ENCODE peak calls at places on chromosomes 3 and 15, in five cellular contexts. P is AG04450, R is choroid plexus epithelial cell, Q is heart left ventricle, W is neural progenitor cell. S is an unnamed sample.

GRCh38 chr15:77816983-77817382 is 184.3 kb upstream of the LINGO1 start:
- DNase-seq in P (no peak), R (no peak), Q (no peak), W (peak), S (no peak)

GRCh38 chr15:65249641-65250040 is 37.0 kb downstream of the PARP16 start:
- DNase-seq in P (no peak), R (no peak), Q (no peak), W (no peak), S (no peak)

GRCh38 chr15:81410318-81410753 is 36.3 kb upstream of the TMC3 start:
- DNase-seq in P (peak), R (peak), Q (peak), W (peak), S (peak)

GRCh38 chr3:48897401-48898376 is 993 bp downstream of the SLC25A20 start:
- DNase-seq in P (no peak), R (peak), Q (no peak), W (no peak), S (peak)

GRCh38 chr15:23954931-23955330 is 267.8 kb upstream of the NDN start:
- DNase-seq in P (no peak), R (no peak), Q (no peak), W (no peak), S (no peak)

GRCh38 chr15:81492303-81492702 is 118.3 kb upstream of the TMC3 start:
- DNase-seq in P (no peak), R (no peak), Q (peak), W (no peak), S (peak)

GRCh38 chr3:51799879-51800757 is 21.1 kb upstream of the IQCF6 start:
- DNase-seq in P (peak), R (peak), Q (no peak), W (peak), S (peak)

GRCh38 chr15:75366163-75366562 is 2.2 kb downstream of the MAN2C1 start:
- DNase-seq in P (no peak), R (no peak), Q (no peak), W (no peak), S (no peak)

GRCh38 chr3:159128628-159129027 is 326.8 kb downstream of the MFSD1 start:
- DNase-seq in P (peak), R (peak), Q (no peak), W (no peak), S (peak)

GRCh38 chr15:38524156-38524555 is 40.5 kb downstream of the RASGRP1 start:
- DNase-seq in P (no peak), R (no peak), Q (no peak), W (no peak), S (peak)

GRCh38 chr3:185658943-185659342 is 72.8 kb downstream of the SENP2 start:
- DNase-seq in P (no peak), R (peak), Q (no peak), W (no peak), S (no peak)

GRCh38 chr15:61116830-61117229 is 112.3 kb downstream of the RORA start:
- DNase-seq in P (no peak), R (no peak), Q (no peak), W (peak), S (no peak)

GRCh38 chr15:45637552-45638033 is 2.8 kb downstream of the SQOR start:
- DNase-seq in P (peak), R (peak), Q (peak), W (no peak), S (peak)

GRCh38 chr3:13710251-13710650 is 161.3 kb downstream of the FBLN2 start:
- DNase-seq in P (no peak), R (no peak), Q (peak), W (no peak), S (no peak)

GRCh38 chr15:75620043-75620775 is 5.3 kb downstream of the SNUPN start:
- DNase-seq in P (no peak), R (peak), Q (peak), W (no peak), S (peak)

GRCh38 chr3:69866988-69867720 is 127.9 kb downstream of the MITF start:
- DNase-seq in P (no peak), R (peak), Q (no peak), W (no peak), S (peak)

GRCh38 chr15:57149196-57149595 is 227.1 kb upstream of the CGNL1 start:
- DNase-seq in P (no peak), R (peak), Q (no peak), W (no peak), S (peak)

GRCh38 chr15:57153140-57153539 is 223.2 kb upstream of the CGNL1 start:
- DNase-seq in P (no peak), R (peak), Q (no peak), W (no peak), S (peak)

GRCh38 chr15:57152666-57153065 is 223.6 kb upstream of the CGNL1 start:
- DNase-seq in P (no peak), R (peak), Q (no peak), W (no peak), S (no peak)

GRCh38 chr15:57150066-57150865 is 226.0 kb upstream of the CGNL1 start:
- DNase-seq in P (no peak), R (peak), Q (no peak), W (no peak), S (peak)

GRCh38 chr15:57152133-57152532 is 224.2 kb upstream of the CGNL1 start:
- DNase-seq in P (no peak), R (no peak), Q (no peak), W (no peak), S (no peak)
- H3K4me3 ChIP-seq in P (no peak), R (no peak), Q (no peak), W (no peak), S (no peak)

GRCh38 chr15:91320106-91320505 is 220.0 kb downstream of the SV2B start:
- DNase-seq in P (no peak), R (no peak), Q (no peak), W (no peak), S (no peak)

GRCh38 chr15:91319715-91320059 is 219.6 kb downstream of the SV2B start:
- DNase-seq in P (no peak), R (no peak), Q (no peak), W (no peak), S (no peak)

GRCh38 chr15:91318976-91319714 is 219.1 kb downstream of the SV2B start:
- DNase-seq in P (no peak), R (no peak), Q (no peak), W (no peak), S (no peak)

GRCh38 chr15:91311986-91312385 is 211.9 kb downstream of the SV2B start:
- DNase-seq in P (no peak), R (no peak), Q (no peak), W (no peak), S (no peak)

DNA sequence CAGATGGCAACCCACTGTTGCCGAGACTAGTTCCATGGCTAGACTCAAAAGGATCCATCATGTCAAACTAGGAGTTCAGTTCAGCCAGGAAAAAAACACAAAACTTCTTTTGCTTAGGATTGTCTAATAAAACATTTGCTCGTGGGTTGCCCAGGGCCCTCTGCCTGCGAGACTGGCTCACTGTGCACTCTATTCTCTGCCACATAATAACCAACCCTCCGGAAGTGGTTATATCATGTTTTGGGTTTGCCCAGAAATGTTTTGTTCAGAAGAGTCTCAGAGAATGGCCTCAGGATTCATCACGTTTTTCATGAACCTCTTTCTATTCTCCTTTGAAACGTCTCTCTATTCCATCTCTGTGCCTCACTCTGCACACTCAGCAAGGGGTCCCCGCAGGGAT is 216.1 kb downstream of the SV2B start:
- DNase-seq in P (no peak), R (no peak), Q (no peak), W (no peak), S (no peak)
- TF ChIP-seq CTCF in P (no peak), R (no peak), Q (no peak), W (no peak), S (no peak)

GRCh38 chr15:43270676-43271306 is 4.1 kb upstream of the TGM5 start:
- DNase-seq in P (no peak), R (no peak), Q (no peak), W (no peak), S (no peak)
- H3K4me3 ChIP-seq in P (no peak), R (no peak), Q (no peak), W (no peak), S (no peak)

DNA sequence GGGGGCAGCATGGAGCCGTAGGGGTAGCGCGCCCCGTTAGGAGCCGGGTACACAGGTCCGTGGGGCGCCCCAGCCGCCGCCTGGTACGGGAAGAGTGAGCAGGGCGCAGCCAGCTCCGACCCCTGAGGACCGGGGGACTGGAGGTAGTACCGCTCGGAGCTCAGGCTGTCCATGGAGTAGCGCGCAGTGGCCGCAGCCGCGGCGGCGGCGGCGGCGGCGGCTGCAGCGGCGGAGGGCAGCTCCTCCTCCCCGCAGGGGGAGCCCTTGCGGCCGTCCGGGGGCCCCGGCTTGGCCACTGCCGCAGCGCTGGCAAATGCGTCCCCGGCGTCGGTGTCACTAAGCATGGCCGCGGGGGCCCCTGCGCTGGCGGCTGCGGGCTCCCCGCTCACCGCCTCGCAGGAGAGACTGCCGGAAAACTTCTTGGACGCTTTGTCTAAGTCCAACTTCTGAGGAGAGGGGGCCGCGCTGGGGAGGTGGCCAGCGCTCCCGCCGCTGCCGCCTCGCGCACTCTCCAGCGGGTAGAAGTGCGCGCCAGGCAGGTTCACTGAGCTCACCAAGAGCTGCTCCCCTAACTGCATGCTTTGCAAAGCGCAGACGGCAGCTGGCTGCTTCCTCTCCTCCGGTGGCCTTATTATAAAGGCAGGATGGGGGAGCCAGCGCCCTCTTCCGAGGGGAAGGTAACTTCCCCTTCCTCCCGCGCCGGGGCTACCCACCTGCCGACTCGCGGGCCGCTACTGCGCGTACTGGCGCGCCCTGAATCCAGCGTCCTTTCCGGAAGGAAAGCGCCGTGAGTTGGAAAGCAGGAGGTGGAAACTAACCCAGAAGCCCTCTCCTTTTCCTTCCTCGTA is at the start of gene EOMES:
- DNase-seq in P (no peak), R (peak), Q (no peak), W (peak), S (peak)
- TF ChIP-seq CTCF in P (no peak), R (peak), Q (peak), W (peak), S (peak)

GRCh38 chr15:89812847-89813320 is 1.8 kb downstream of the ANPEP start:
- DNase-seq in P (no peak), R (no peak), Q (no peak), W (no peak), S (no peak)
- H3K4me3 ChIP-seq in P (no peak), R (peak), Q (no peak), W (no peak), S (peak)

GRCh38 chr3:11226042-11226370 is 46.2 kb upstream of the ATG7 start:
- DNase-seq in P (no peak), R (no peak), Q (no peak), W (no peak), S (no peak)

GRCh38 chr3:11224870-11225251 is 47.3 kb upstream of the ATG7 start:
- DNase-seq in P (no peak), R (no peak), Q (no peak), W (no peak), S (no peak)

GRCh38 chr3:11220230-11220629 is 52.0 kb upstream of the ATG7 start:
- DNase-seq in P (no peak), R (no peak), Q (no peak), W (peak), S (no peak)

GRCh38 chr3:11224010-11224409 is 48.2 kb upstream of the ATG7 start:
- DNase-seq in P (no peak), R (no peak), Q (no peak), W (no peak), S (no peak)

DNA sequence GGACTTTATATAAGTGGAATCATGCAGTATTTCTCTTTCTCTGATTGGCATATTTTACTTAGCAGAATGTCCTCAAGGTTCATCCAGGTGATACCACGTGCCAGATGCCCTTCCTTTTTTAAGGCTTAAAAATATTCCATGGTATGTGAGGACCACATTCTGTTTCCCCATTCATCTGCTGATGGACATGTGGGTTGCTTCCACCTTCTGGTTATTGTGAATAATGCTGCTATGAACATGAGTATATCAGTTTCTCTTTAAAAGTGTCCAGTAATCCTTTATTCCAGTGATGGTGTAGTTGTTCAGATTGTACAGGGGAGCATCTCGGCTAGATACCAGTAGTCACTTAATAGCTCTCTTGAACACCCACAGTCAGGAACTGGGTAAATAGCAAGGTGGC is 50.4 kb upstream of the ATG7 start:
- DNase-seq in P (no peak), R (peak), Q (no peak), W (no peak), S (no peak)
- TF ChIP-seq CTCF in P (peak), R (peak), Q (peak), W (no peak), S (peak)

GRCh38 chr3:9932535-9932842 is 1.1 kb upstream of the CRELD1 start:
- DNase-seq in P (no peak), R (no peak), Q (no peak), W (no peak), S (no peak)
- H3K4me3 ChIP-seq in P (peak), R (peak), Q (peak), W (peak), S (peak)

GRCh38 chr3:183155499-183155898 is 7.0 kb downstream of the LAMP3 start:
- DNase-seq in P (no peak), R (no peak), Q (no peak), W (no peak), S (no peak)
- TF ChIP-seq CTCF in P (no peak), R (no peak), Q (no peak), W (no peak), S (no peak)

GRCh38 chr15:94230436-94230885 is 900 bp upstream of the MCTP2 start:
- DNase-seq in P (no peak), R (no peak), Q (no peak), W (peak), S (no peak)

GRCh38 chr15:94231728-94232086 is 346 bp downstream of the MCTP2 start:
- DNase-seq in P (no peak), R (no peak), Q (peak), W (peak), S (no peak)

GRCh38 chr15:94232107-94232506 is 746 bp downstream of the MCTP2 start:
- DNase-seq in P (no peak), R (no peak), Q (no peak), W (peak), S (no peak)

GRCh38 chr15:94229591-94230365 is 1.6 kb upstream of the MCTP2 start:
- DNase-seq in P (no peak), R (no peak), Q (no peak), W (no peak), S (no peak)

GRCh38 chr15:94230886-94231727 is at the start of gene MCTP2:
- DNase-seq in P (peak), R (peak), Q (peak), W (peak), S (peak)
- H3K4me3 ChIP-seq in P (peak), R (peak), Q (peak), W (peak), S (peak)